ENCODE peak calls at places on chromosomes 12 and 14, in seven cellular contexts. A is neural progenitor cell, O is heart right ventricle, I is OCI-LY7, C is fibroblast of the aortic adventitia, K is mucosa of descending colon, U is cardiac muscle cell. W is an unnamed sample.

GRCh38 chr12:82896286-82896685 is 209.6 kb downstream of the TMTC2 start:
- DNase-seq in O (no peak), I (no peak), A (no peak), C (no peak), K (peak), U (no peak), W (no peak)

GRCh38 chr14:104974146-104974541 is 4.0 kb downstream of the AHNAK2 start:
- DNase-seq in A (no peak), K (no peak), I (no peak), C (no peak), O (no peak), U (no peak), W (no peak)

GRCh38 chr12:109433618-109434017 is 43.5 kb downstream of the KCTD10 start:
- DNase-seq in U (no peak), C (no peak), A (peak), K (no peak), O (peak), I (no peak), W (no peak)

GRCh38 chr12:131041216-131041967 is 87.7 kb downstream of the ADGRD1 start:
- DNase-seq in K (no peak), A (no peak), C (no peak), O (no peak), U (no peak), I (no peak), W (no peak)

GRCh38 chr12:130806574-130806973 is 32.5 kb downstream of the STX2 start:
- DNase-seq in C (no peak), I (no peak), A (no peak), U (no peak), K (no peak), O (no peak), W (no peak)

GRCh38 chr12:2265461-2266167 is 212.8 kb downstream of the CACNA1C start:
- DNase-seq in U (peak), C (peak), I (no peak), A (no peak), K (no peak), O (no peak), W (no peak)

GRCh38 chr12:24903305-24904088 is 45.4 kb downstream of the BCAT1 start:
- DNase-seq in O (no peak), I (no peak), U (peak), A (peak), C (peak), K (peak), W (no peak)

GRCh38 chr12:76029982-76030377 is 1.6 kb downstream of the PHLDA1 start:
- DNase-seq in U (peak), O (no peak), K (no peak), C (peak), I (no peak), A (peak), W (no peak)

GRCh38 chr12:100142851-100143559 is at the start of gene BLTP3B:
- DNase-seq in K (peak), O (peak), C (peak), A (peak), U (peak), I (peak), W (no peak)

DNA sequence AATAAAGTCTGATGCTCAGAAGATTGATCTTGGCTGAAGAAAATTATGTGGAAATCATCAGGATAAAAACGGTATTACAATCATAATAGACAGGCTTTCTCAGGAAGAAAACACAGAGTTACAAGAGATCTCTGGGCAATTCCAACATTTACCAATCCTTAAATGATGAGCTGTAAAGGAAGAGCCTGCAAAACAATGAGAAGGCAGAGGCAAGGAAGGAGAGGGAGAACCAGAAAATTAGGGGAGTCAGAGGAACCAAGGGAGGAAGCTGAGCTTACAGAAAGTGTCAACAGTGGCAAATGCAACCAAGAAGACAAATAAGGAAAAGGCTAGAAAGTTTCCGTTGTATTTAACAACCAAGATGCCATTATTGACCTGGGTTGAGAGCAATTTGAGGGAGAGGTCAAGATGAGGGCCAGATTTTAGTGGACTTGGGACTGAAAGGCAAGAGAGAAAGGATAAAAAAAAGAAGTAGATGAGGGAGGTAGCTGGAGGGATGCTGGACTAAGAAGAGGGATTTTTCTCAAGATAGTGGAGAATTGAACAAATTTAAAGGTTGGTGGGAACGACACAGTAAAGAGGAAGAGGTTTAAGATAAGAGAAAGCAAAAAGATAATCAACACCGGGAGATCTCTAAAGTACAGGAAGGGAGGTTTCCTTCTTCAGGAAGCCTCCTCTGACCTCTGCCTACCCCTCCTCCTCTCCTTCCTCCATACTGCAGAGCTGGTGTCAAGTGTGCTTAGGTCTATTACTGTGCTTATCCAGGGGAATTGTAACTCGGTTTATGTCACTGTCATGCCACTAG is 116.9 kb downstream of the DUSP6 start:
- DNase-seq in K (no peak), U (no peak), I (no peak), O (no peak), C (no peak), A (no peak), W (no peak)
- H3K4me3 ChIP-seq in K (no peak), U (no peak), I (no peak), O (no peak), C (no peak), A (no peak), W (no peak)

GRCh38 chr12:116718578-116719454 is 19.1 kb downstream of the SPRING1 start:
- DNase-seq in A (no peak), O (no peak), U (peak), K (no peak), I (no peak), C (peak), W (peak)

GRCh38 chr12:116722245-116722644 is 15.6 kb downstream of the SPRING1 start:
- DNase-seq in A (no peak), O (no peak), I (no peak), U (no peak), C (no peak), K (no peak), W (no peak)

GRCh38 chr12:116717466-116718457 is 20.1 kb downstream of the SPRING1 start:
- DNase-seq in I (no peak), A (no peak), K (peak), U (peak), O (peak), C (peak), W (no peak)

GRCh38 chr12:116720129-116720528 is 17.7 kb downstream of the SPRING1 start:
- DNase-seq in U (no peak), A (no peak), C (no peak), I (no peak), O (no peak), K (no peak), W (no peak)

GRCh38 chr12:116719661-116720060 is 18.2 kb downstream of the SPRING1 start:
- DNase-seq in O (no peak), A (no peak), K (no peak), I (no peak), C (no peak), U (no peak), W (no peak)
- H3K4me3 ChIP-seq in O (no peak), A (no peak), K (no peak), I (no peak), C (no peak), U (no peak), W (no peak)

GRCh38 chr12:116434155-116435065 is 124.8 kb upstream of the MAP1LC3B2 start:
- DNase-seq in A (peak), I (no peak), O (peak), U (peak), C (peak), K (peak), W (no peak)
- H3K4me3 ChIP-seq in A (no peak), I (no peak), O (peak), U (no peak), C (peak), K (no peak), W (peak)

GRCh38 chr12:12583510-12583909 is 20.8 kb upstream of the DUSP16 start:
- DNase-seq in C (no peak), K (no peak), U (no peak), O (no peak), I (no peak), A (no peak), W (no peak)

GRCh38 chr12:12582895-12583303 is 20.2 kb upstream of the DUSP16 start:
- DNase-seq in K (no peak), U (peak), I (no peak), C (no peak), A (no peak), O (no peak), W (no peak)

GRCh38 chr12:12577786-12578185 is 15.1 kb upstream of the DUSP16 start:
- DNase-seq in K (no peak), O (no peak), A (no peak), U (no peak), C (no peak), I (no peak), W (no peak)

GRCh38 chr12:12585115-12585862 is 22.6 kb upstream of the DUSP16 start:
- DNase-seq in C (peak), A (no peak), O (no peak), I (no peak), U (peak), K (no peak), W (no peak)

GRCh38 chr12:12582193-12582881 is 19.7 kb upstream of the DUSP16 start:
- DNase-seq in C (no peak), U (no peak), K (no peak), A (no peak), O (no peak), I (no peak), W (no peak)
- H3K4me3 ChIP-seq in C (no peak), U (no peak), K (no peak), A (no peak), O (no peak), I (no peak), W (no peak)

DNA sequence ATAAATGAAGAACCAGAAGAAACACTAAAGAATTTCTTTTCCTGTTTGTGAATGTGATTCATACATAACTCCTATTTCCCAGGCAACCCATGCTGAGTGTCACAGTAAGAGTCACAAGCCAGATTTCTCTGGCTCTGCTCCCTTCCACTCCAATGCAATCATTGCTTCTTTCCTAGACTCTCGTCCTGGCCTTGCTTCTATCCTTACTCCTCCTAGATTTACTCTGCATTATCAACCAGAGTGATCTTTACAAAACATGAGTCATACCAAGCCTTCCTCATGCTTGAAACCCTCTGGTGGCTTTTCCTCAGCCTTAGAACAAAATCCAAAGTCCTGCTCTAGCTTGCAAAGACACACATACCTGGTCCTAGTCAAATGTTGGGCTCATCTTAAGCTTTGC is 13.3 kb downstream of the IL22 start:
- DNase-seq in K (no peak), I (no peak), A (no peak), O (no peak), C (peak), U (peak), W (no peak)
- H3K4me3 ChIP-seq in K (no peak), I (no peak), A (no peak), O (no peak), C (no peak), U (no peak), W (no peak)

GRCh38 chr12:104046306-104046705 is 3.7 kb downstream of the GLT8D2 start:
- DNase-seq in C (no peak), U (no peak), O (no peak), A (no peak), I (no peak), K (no peak), W (no peak)

GRCh38 chr12:104048162-104048561 is 1.8 kb downstream of the GLT8D2 start:
- DNase-seq in C (no peak), I (no peak), A (no peak), U (no peak), O (no peak), K (no peak), W (no peak)

GRCh38 chr12:104054681-104055346 is 4.8 kb upstream of the GLT8D2 start:
- DNase-seq in I (no peak), U (no peak), A (peak), C (no peak), K (no peak), O (no peak), W (no peak)

GRCh38 chr12:104050436-104050835 is 449 bp upstream of the GLT8D2 start:
- DNase-seq in K (no peak), A (no peak), U (peak), C (peak), O (no peak), I (no peak), W (no peak)

DNA sequence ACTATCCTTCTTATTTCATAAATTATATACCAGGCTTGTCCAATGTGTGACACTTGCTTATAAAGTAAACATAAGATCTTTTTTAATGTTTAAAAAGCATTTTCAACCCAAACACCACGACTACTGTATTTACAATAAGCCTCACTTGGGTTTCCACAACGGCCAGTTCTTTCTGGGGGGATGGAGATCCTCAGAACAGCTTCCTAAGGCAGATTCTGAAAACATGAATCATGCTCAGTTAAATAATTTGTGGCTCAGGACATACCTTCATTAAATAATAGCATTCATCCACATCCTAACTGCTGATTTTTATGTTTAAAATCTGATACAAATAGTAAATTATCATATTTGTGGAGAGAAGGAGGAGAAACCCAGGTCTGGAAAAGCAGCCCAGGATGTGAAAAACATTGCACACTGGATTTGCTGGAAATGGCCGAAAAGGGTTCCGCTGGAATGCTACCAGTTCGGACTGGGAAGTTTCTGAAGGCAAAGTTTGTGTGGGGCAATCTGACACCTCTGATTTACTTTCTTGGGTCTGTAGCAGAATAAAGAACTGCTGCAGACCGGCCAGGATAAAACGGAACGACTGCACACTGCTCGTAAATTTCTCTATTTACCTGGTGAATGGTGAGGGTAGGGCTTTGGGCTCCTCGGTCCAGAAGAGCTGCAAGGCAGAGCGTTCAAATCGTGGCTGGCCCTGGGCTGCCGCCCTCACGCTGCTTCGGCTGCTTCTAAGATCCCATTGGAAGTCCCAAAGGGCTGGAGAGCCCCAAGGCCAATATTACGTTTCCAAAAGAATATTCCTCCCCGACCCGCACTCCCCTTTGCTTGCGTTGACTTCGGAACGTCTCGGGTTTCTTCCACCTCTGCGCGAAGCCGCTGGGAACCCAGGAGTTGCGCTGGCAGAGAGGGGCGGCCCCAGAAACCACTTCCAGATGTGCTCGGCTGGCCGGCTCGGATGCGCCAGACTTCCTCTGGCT is at the start of gene GLT8D2:
- DNase-seq in O (peak), K (peak), U (peak), A (peak), I (no peak), C (peak), W (no peak)
- H3K4me3 ChIP-seq in O (peak), K (no peak), U (peak), A (peak), I (no peak), C (peak), W (peak)

GRCh38 chr12:69698769-69699540 is at the start of gene BEST3:
- DNase-seq in C (no peak), I (peak), A (no peak), O (no peak), U (no peak), K (no peak), W (no peak)
- H3K4me3 ChIP-seq in C (no peak), I (peak), A (no peak), O (no peak), U (no peak), K (no peak), W (no peak)

GRCh38 chr12:6548556-6549378 is 7.1 kb downstream of the IFFO1 start:
- DNase-seq in C (peak), A (no peak), K (no peak), I (no peak), O (no peak), U (peak), W (no peak)
- H3K4me3 ChIP-seq in C (peak), A (no peak), K (no peak), I (no peak), O (no peak), U (no peak), W (no peak)